ENCODE peak calls at places on chromosomes 1 and 21, in nine cellular contexts. N is lung; A is MM.1S; I is cardiac muscle cell; F is GM23338; S is effector memory CD4-positive, alpha-beta T cell; G is heart right ventricle; O is tibial nerve; Z is right cardiac atrium. E is an unnamed sample. For H3K27me3 and H3K4me1, the result is how much of the 10 kb centered on the place peaks cover.

GRCh38 chr1:1021010-1021845 is 1.3 kb downstream of the AGRN start:
- DNase-seq in O (no peak), S (no peak), F (peak), N (peak), Z (peak), I (no peak), G (peak), A (no peak), E (no peak)

GRCh38 chr1:95116666-95117206 is 419 bp upstream of the TLCD4 start:
- DNase-seq in F (peak), A (peak), O (peak), G (peak), N (peak), S (peak), Z (peak), I (peak), E (peak)

GRCh38 chr1:9872430-9873165 is 37.5 kb downstream of the CTNNBIP1 start:
- DNase-seq in A (no peak), S (no peak), N (no peak), I (no peak), Z (no peak), F (no peak), O (no peak), G (no peak), E (no peak)

GRCh38 chr1:87226341-87226760 is 102.3 kb upstream of the LMO4 start:
- DNase-seq in O (peak), S (no peak), Z (peak), F (peak), N (peak), A (no peak), I (peak), G (peak), E (no peak)

GRCh38 chr1:58888776-58889341 is 105.0 kb upstream of the JUN start:
- DNase-seq in I (no peak), S (no peak), F (no peak), N (no peak), A (no peak), G (no peak), Z (no peak), O (no peak), E (no peak)

GRCh38 chr1:80083892-80084291 is 1077.4 kb upstream of the ADGRL4 start:
- DNase-seq in N (no peak), Z (no peak), O (no peak), I (no peak), G (no peak), F (no peak), A (no peak), S (no peak), E (no peak)

GRCh38 chr1:6600410-6601048 is 2.1 kb downstream of the KLHL21 start:
- DNase-seq in N (no peak), A (no peak), Z (no peak), O (no peak), G (no peak), I (no peak), F (no peak), S (no peak), E (no peak)

GRCh38 chr1:59678065-59678808 is 136.5 kb upstream of the HOOK1 start:
- DNase-seq in F (peak), A (no peak), S (no peak), I (no peak), O (no peak), G (no peak), N (no peak), Z (no peak), E (no peak)

GRCh38 chr1:17204546-17205440 is at the start of gene PADI1:
- DNase-seq in N (no peak), A (no peak), F (no peak), I (no peak), Z (no peak), S (no peak), G (no peak), O (no peak), E (no peak)

GRCh38 chr1:154751690-154752089 is 118.4 kb downstream of the KCNN3 start:
- DNase-seq in Z (no peak), I (no peak), N (no peak), G (no peak), S (no peak), A (no peak), F (no peak), O (no peak), E (no peak)

DNA sequence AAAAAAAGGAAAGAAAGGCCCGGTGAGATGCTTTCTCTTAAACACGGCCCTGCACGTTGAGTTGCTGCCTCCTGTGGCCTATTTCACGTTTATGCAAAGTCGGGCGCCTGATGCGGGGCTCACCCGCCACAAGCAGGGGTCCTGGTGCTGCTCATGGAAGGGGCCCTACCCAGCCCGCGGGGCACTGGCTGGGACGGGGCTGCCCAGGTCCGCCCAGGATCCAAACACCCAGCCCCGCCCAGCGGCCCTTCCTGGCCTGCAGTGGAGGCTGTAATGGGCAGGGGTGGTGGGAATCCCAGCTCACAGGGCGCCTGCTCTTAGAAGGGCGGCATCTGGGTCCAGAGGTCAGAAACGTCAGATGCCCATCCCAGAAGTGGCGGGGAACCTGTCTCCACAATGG is 1.6 kb downstream of the COL6A2 start:
- DNase-seq in F (peak), Z (peak), S (no peak), O (peak), G (peak), A (no peak), I (no peak), N (peak), E (no peak)
- H3K4me3 ChIP-seq in F (peak), Z (peak), S (no peak), O (peak), G (peak), A (no peak), I (no peak), N (no peak), E (no peak)

GRCh38 chr1:3139451-3139852 is 70.4 kb downstream of the PRDM16 start:
- DNase-seq in O (no peak), S (no peak), G (no peak), Z (no peak), I (no peak), A (no peak), F (no peak), N (no peak), E (no peak)
- H3K27me3 ChIP-seq in O (under half), S (under half), G (under half), Z (under half), I (under half), A (half or more), F (under half), N (under half), E (under half)

DNA sequence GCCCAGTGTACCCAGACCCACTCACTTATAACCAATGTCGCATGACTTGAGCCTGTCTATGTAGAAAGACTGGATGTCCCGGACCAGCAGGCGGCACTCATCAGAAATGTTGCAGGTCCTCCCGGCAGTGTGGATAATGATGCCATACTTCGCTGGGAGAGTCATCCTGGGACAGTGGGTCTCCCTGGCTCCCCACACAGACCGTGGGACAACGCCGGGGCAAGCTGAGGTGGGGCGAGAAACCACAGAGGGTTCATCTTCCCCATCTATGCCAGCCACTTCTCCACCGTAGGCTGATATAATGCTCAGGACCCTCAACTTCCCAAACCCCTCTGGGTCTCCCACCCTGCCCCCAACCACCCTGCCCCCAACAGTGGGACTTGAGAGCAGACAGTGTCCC is 8.3 kb downstream of the PGLYRP4 start:
- DNase-seq in A (no peak), I (no peak), S (no peak), F (no peak), G (no peak), Z (no peak), N (no peak), O (no peak), E (no peak)
- H3K4me1 ChIP-seq in A (under half), I (half or more), S (under half), F (under half), G (under half), Z (under half), N (under half), O (under half), E (under half)

GRCh38 chr21:38221594-38221993 is 35.2 kb upstream of the KCNJ15 start:
- DNase-seq in I (no peak), O (no peak), Z (no peak), A (no peak), G (no peak), F (no peak), N (no peak), S (no peak), E (no peak)
- H3K4me3 ChIP-seq in I (no peak), O (no peak), Z (no peak), A (no peak), G (no peak), F (no peak), N (no peak), S (no peak), E (no peak)

GRCh38 chr1:69567847-69568434 is at the start of gene LRRC7:
- DNase-seq in F (peak), I (peak), S (no peak), A (peak), Z (peak), N (no peak), G (peak), O (no peak), E (no peak)
- H3K27me3 ChIP-seq in F (half or more), I (half or more), S (under half), A (under half), Z (under half), N (under half), G (under half), O (under half), E (under half)

GRCh38 chr1:77831976-77832695 is 52.7 kb downstream of the MIGA1 start:
- DNase-seq in Z (no peak), S (no peak), G (no peak), O (peak), N (no peak), I (no peak), A (no peak), F (no peak), E (no peak)

GRCh38 chr1:77829851-77830250 is 50.4 kb downstream of the MIGA1 start:
- DNase-seq in O (no peak), G (no peak), A (no peak), Z (no peak), N (no peak), S (no peak), F (no peak), I (no peak), E (no peak)

GRCh38 chr1:77832889-77833288 is 53.4 kb downstream of the MIGA1 start:
- DNase-seq in G (no peak), I (no peak), S (no peak), Z (no peak), F (no peak), A (no peak), O (no peak), N (no peak), E (no peak)

GRCh38 chr1:77830946-77831345 is 51.5 kb downstream of the MIGA1 start:
- DNase-seq in I (peak), O (no peak), F (no peak), A (no peak), Z (no peak), S (no peak), N (no peak), G (no peak), E (no peak)

DNA sequence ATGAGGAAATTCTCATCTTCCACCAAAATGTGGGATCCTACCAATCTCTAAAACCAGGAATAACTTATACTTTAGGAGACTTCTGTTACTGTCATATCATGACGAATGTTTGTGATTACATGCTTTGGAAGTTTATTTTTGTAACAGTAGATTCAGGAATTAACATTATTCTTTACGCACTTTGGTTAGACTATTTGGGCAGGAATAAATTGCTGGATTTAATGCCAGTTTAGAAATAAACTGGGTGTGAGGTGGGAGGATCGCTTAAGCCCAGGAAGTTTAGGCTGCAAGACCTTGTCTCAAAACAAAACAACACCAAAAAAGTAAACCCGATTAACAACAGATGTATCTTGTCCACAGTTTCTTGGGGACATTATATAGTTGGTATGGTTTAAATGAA is 52.1 kb downstream of the MIGA1 start:
- DNase-seq in I (no peak), Z (no peak), N (no peak), S (no peak), G (no peak), O (no peak), F (no peak), A (no peak), E (no peak)
- H3K4me1 ChIP-seq in I (half or more), Z (under half), N (under half), S (under half), G (under half), O (under half), F (under half), A (under half), E (under half)

GRCh38 chr1:13482600-13482999 is 31.2 kb downstream of the LRRC38 start:
- DNase-seq in O (no peak), A (no peak), N (no peak), F (no peak), Z (no peak), G (no peak), I (no peak), S (no peak), E (no peak)

GRCh38 chr1:13478687-13479086 is 35.1 kb downstream of the LRRC38 start:
- DNase-seq in F (no peak), O (no peak), I (no peak), N (no peak), A (no peak), S (no peak), Z (no peak), G (no peak), E (no peak)

GRCh38 chr1:13483946-13484345 is 29.9 kb downstream of the LRRC38 start:
- DNase-seq in S (no peak), N (no peak), O (no peak), F (no peak), G (no peak), I (no peak), A (no peak), Z (no peak), E (no peak)

DNA sequence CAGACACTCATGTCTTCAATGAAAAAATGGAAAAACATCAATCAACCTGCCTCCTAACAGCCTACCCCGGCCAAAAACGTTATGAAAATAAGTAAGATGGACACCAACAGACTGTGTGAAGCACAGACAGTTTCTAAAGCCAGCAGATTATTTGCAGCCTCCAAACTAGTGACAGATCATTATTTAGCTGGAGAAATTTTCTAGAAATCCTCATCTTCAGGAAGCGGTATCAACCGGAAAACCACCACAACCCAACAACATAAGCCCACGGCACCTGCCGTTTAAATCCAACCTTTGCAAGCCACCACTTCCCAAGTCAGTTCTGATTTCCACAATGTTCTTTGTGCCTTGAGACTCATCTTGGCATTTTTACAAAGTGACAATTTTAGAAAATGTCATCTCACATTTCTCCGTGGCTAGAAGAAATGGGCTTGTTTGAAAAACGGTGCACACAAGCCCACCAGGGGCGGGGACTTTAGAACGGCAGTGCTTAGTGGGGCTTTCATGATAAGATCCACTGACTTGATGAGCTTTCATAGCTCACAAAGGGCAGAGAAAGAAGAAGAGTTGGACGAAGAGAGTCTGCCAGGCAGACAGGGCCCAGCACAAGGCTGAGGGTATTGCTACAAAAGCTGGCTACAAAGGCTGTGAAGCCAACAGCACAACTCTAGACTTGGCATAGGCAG is 34.5 kb downstream of the LRRC38 start:
- DNase-seq in N (no peak), G (no peak), O (no peak), F (no peak), S (no peak), A (no peak), Z (no peak), I (no peak), E (no peak)
- H3K4me3 ChIP-seq in N (no peak), G (no peak), O (no peak), F (no peak), S (no peak), A (no peak), Z (no peak), I (no peak), E (no peak)

GRCh38 chr1:20199840-20200239 is 13.5 kb upstream of the PLA2G2C start:
- DNase-seq in A (no peak), G (no peak), Z (no peak), S (no peak), I (no peak), F (no peak), O (no peak), N (no peak), E (no peak)

GRCh38 chr1:20199410-20199809 is 13.1 kb upstream of the PLA2G2C start:
- DNase-seq in Z (no peak), A (no peak), S (no peak), I (no peak), F (no peak), N (no peak), G (no peak), O (no peak), E (no peak)

GRCh38 chr1:20202166-20202565 is 15.8 kb upstream of the PLA2G2C start:
- DNase-seq in S (no peak), G (no peak), A (no peak), Z (no peak), O (no peak), F (no peak), N (no peak), I (no peak), E (no peak)

GRCh38 chr1:20198918-20199317 is 12.6 kb upstream of the PLA2G2C start:
- DNase-seq in N (no peak), A (no peak), I (no peak), F (no peak), S (no peak), O (no peak), Z (no peak), G (no peak), E (no peak)

GRCh38 chr1:20200966-20201365 is 14.6 kb upstream of the PLA2G2C start:
- DNase-seq in A (no peak), F (no peak), I (no peak), O (no peak), G (no peak), S (no peak), Z (no peak), N (no peak), E (no peak)
- H3K27me3 ChIP-seq in A (half or more), F (under half), I (under half), O (under half), G (under half), S (under half), Z (under half), N (under half), E (under half)

GRCh38 chr1:235637756-235638155 is 11.8 kb downstream of the GNG4 start:
- DNase-seq in I (no peak), A (no peak), G (no peak), O (no peak), N (no peak), S (no peak), Z (no peak), F (no peak), E (no peak)
- H3K4me1 ChIP-seq in I (under half), A (under half), G (under half), O (under half), N (under half), S (under half), Z (under half), F (under half), E (under half)

GRCh38 chr1:163197022-163197421 is 5.7 kb downstream of the RGS5 start:
- DNase-seq in O (no peak), N (no peak), A (no peak), S (no peak), Z (no peak), G (no peak), I (no peak), F (no peak), E (no peak)

GRCh38 chr1:163196449-163196787 is 6.3 kb downstream of the RGS5 start:
- DNase-seq in Z (no peak), S (no peak), F (no peak), G (no peak), N (no peak), A (no peak), O (no peak), I (no peak), E (no peak)

GRCh38 chr1:163191301-163191700 is 11.4 kb downstream of the RGS5 start:
- DNase-seq in G (no peak), I (no peak), S (no peak), A (no peak), N (no peak), Z (no peak), O (no peak), F (no peak), E (no peak)

DNA sequence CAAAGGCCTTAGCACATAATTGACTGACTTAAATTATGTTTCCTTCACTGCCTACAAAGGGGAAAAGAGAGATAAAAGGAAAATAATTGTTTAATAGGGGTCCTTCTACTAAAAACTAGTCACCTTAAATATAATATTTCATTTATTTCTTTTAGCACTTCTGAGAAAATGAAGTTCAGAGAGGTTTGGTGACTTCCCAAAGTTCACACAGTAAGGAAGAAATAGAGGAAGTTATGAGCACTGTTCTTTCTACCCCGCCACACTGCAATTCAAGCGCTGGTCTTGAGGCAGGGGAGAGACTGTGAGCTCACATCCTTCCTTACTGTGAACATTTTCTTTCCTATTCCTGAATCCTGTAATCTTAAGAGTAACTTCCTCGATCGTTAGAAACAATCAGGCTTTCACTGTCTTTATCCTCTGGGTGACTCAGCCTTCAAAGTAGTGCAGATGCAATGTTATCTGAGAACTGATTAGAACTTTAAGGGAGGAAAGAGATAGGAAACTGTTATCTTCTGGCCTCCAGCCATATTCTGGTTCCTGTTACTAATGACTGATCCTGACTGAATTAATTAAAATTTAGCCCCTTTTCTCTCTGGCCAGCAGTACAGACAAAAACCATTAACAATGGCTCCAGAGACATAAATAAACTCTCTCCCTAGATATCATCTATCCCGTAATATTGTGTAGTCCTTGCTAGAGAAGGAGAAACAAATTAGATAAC is 6.8 kb downstream of the RGS5 start:
- DNase-seq in I (no peak), O (no peak), S (no peak), F (no peak), A (no peak), G (no peak), Z (peak), N (no peak), E (no peak)
- H3K4me3 ChIP-seq in I (no peak), O (no peak), S (no peak), F (no peak), A (no peak), G (peak), Z (no peak), N (no peak), E (no peak)